ENCODE peak calls at places on chromosomes 16 and 17, in five cellular contexts. One of them, this sample, is unnamed.
A peak's percentile ranks its signal among the peaks of the same experiment; 100 is the strongest.

GRCh38 chr17:82876602-82877391 is 37.0 kb upstream of the ZNF750 start:
- DNase-seq in lung microvascular endothelial cell: peak; percentile 82
- DNase-seq in activated CD4-positive, alpha-beta T cell treated with anti-CD3 and anti-CD28 coated beads, Interleukin-2, amount 50 U/mL, for 48 hours: peak; percentile 24
- DNase-seq in activated T-helper 2 cell treated with anti-CD3 and anti-CD28 coated beads, Interferon-gamma antibody, Interleukin-2, Interleukin-4, amounts not matched to agents 10 μg/mL and 5 μg/mL and 100 μg/mL, durations not matched to agents 14 hours and 24 hours and 36 hours: no peak
- DNase-seq in foreskin fibroblast: peak; percentile 79
- DNase-seq in this sample: peak; percentile 26

GRCh38 chr16:3949287-3949686 is 68.8 kb upstream of the CREBBP start:
- DNase-seq in lung microvascular endothelial cell: peak; percentile 67
- DNase-seq in activated CD4-positive, alpha-beta T cell treated with anti-CD3 and anti-CD28 coated beads, Interleukin-2, amount 50 U/mL, for 48 hours: no peak
- DNase-seq in activated T-helper 2 cell treated with anti-CD3 and anti-CD28 coated beads, Interferon-gamma antibody, Interleukin-2, Interleukin-4, amounts not matched to agents 10 μg/mL and 5 μg/mL and 100 μg/mL, durations not matched to agents 14 hours and 24 hours and 36 hours: no peak
- DNase-seq in foreskin fibroblast: no peak
- DNase-seq in this sample: no peak

GRCh38 chr17:9434502-9435113 is 141.0 kb downstream of the STX8 start:
- DNase-seq in lung microvascular endothelial cell: no peak
- DNase-seq in activated CD4-positive, alpha-beta T cell treated with anti-CD3 and anti-CD28 coated beads, Interleukin-2, amount 50 U/mL, for 48 hours: no peak
- DNase-seq in activated T-helper 2 cell treated with anti-CD3 and anti-CD28 coated beads, Interferon-gamma antibody, Interleukin-2, Interleukin-4, amounts not matched to agents 10 μg/mL and 5 μg/mL and 100 μg/mL, durations not matched to agents 14 hours and 24 hours and 36 hours: no peak
- DNase-seq in foreskin fibroblast: peak; percentile 22
- DNase-seq in this sample: no peak

GRCh38 chr17:27315322-27315721 is 21.4 kb downstream of the WSB1 start:
- DNase-seq in lung microvascular endothelial cell: peak; percentile 46
- DNase-seq in activated CD4-positive, alpha-beta T cell treated with anti-CD3 and anti-CD28 coated beads, Interleukin-2, amount 50 U/mL, for 48 hours: no peak
- DNase-seq in activated T-helper 2 cell treated with anti-CD3 and anti-CD28 coated beads, Interferon-gamma antibody, Interleukin-2, Interleukin-4, amounts not matched to agents 10 μg/mL and 5 μg/mL and 100 μg/mL, durations not matched to agents 14 hours and 24 hours and 36 hours: no peak
- DNase-seq in foreskin fibroblast: peak; percentile 64
- DNase-seq in this sample: no peak

GRCh38 chr17:70414275-70414674 is 244.9 kb downstream of the KCNJ2 start:
- DNase-seq in lung microvascular endothelial cell: no peak
- DNase-seq in activated CD4-positive, alpha-beta T cell treated with anti-CD3 and anti-CD28 coated beads, Interleukin-2, amount 50 U/mL, for 48 hours: no peak
- DNase-seq in activated T-helper 2 cell treated with anti-CD3 and anti-CD28 coated beads, Interferon-gamma antibody, Interleukin-2, Interleukin-4, amounts not matched to agents 10 μg/mL and 5 μg/mL and 100 μg/mL, durations not matched to agents 14 hours and 24 hours and 36 hours: no peak
- DNase-seq in foreskin fibroblast: no peak
- DNase-seq in this sample: no peak

GRCh38 chr17:1107777-1108559 is 71.8 kb downstream of the ABR start:
- DNase-seq in lung microvascular endothelial cell: no peak
- DNase-seq in activated CD4-positive, alpha-beta T cell treated with anti-CD3 and anti-CD28 coated beads, Interleukin-2, amount 50 U/mL, for 48 hours: peak; percentile 14
- DNase-seq in activated T-helper 2 cell treated with anti-CD3 and anti-CD28 coated beads, Interferon-gamma antibody, Interleukin-2, Interleukin-4, amounts not matched to agents 10 μg/mL and 5 μg/mL and 100 μg/mL, durations not matched to agents 14 hours and 24 hours and 36 hours: no peak
- DNase-seq in foreskin fibroblast: no peak
- DNase-seq in this sample: no peak

GRCh38 chr16:77219437-77219836 is 20.2 kb downstream of the SYCE1L start:
- DNase-seq in lung microvascular endothelial cell: no peak
- DNase-seq in activated CD4-positive, alpha-beta T cell treated with anti-CD3 and anti-CD28 coated beads, Interleukin-2, amount 50 U/mL, for 48 hours: no peak
- DNase-seq in activated T-helper 2 cell treated with anti-CD3 and anti-CD28 coated beads, Interferon-gamma antibody, Interleukin-2, Interleukin-4, amounts not matched to agents 10 μg/mL and 5 μg/mL and 100 μg/mL, durations not matched to agents 14 hours and 24 hours and 36 hours: no peak
- DNase-seq in foreskin fibroblast: no peak
- DNase-seq in this sample: no peak

GRCh38 chr16:34078697-34079096 is 619.3 kb downstream of the TP53TG3F start:
- DNase-seq in lung microvascular endothelial cell: peak; percentile 8
- DNase-seq in activated CD4-positive, alpha-beta T cell treated with anti-CD3 and anti-CD28 coated beads, Interleukin-2, amount 50 U/mL, for 48 hours: no peak
- DNase-seq in activated T-helper 2 cell treated with anti-CD3 and anti-CD28 coated beads, Interferon-gamma antibody, Interleukin-2, Interleukin-4, amounts not matched to agents 10 μg/mL and 5 μg/mL and 100 μg/mL, durations not matched to agents 14 hours and 24 hours and 36 hours: no peak
- DNase-seq in foreskin fibroblast: peak; percentile 0
- DNase-seq in this sample: no peak

GRCh38 chr17:41538565-41538991 is 10.5 kb upstream of the KRT19 start:
- DNase-seq in lung microvascular endothelial cell: no peak
- DNase-seq in activated CD4-positive, alpha-beta T cell treated with anti-CD3 and anti-CD28 coated beads, Interleukin-2, amount 50 U/mL, for 48 hours: no peak
- DNase-seq in activated T-helper 2 cell treated with anti-CD3 and anti-CD28 coated beads, Interferon-gamma antibody, Interleukin-2, Interleukin-4, amounts not matched to agents 10 μg/mL and 5 μg/mL and 100 μg/mL, durations not matched to agents 14 hours and 24 hours and 36 hours: no peak
- DNase-seq in foreskin fibroblast: no peak
- DNase-seq in this sample: no peak

GRCh38 chr17:79987187-79987889 is 48.3 kb downstream of the TBC1D16 start:
- DNase-seq in lung microvascular endothelial cell: no peak
- DNase-seq in activated CD4-positive, alpha-beta T cell treated with anti-CD3 and anti-CD28 coated beads, Interleukin-2, amount 50 U/mL, for 48 hours: no peak
- DNase-seq in activated T-helper 2 cell treated with anti-CD3 and anti-CD28 coated beads, Interferon-gamma antibody, Interleukin-2, Interleukin-4, amounts not matched to agents 10 μg/mL and 5 μg/mL and 100 μg/mL, durations not matched to agents 14 hours and 24 hours and 36 hours: no peak
- DNase-seq in foreskin fibroblast: no peak
- DNase-seq in this sample: no peak

GRCh38 chr17:10612957-10613744 is 44.0 kb downstream of the MYH3 start:
- DNase-seq in lung microvascular endothelial cell: no peak
- DNase-seq in activated CD4-positive, alpha-beta T cell treated with anti-CD3 and anti-CD28 coated beads, Interleukin-2, amount 50 U/mL, for 48 hours: no peak
- DNase-seq in activated T-helper 2 cell treated with anti-CD3 and anti-CD28 coated beads, Interferon-gamma antibody, Interleukin-2, Interleukin-4, amounts not matched to agents 10 μg/mL and 5 μg/mL and 100 μg/mL, durations not matched to agents 14 hours and 24 hours and 36 hours: no peak
- DNase-seq in foreskin fibroblast: peak; percentile 6
- DNase-seq in this sample: no peak

GRCh38 chr17:1485311-1485747 is 7.2 kb downstream of the MYO1C start:
- DNase-seq in lung microvascular endothelial cell: peak; percentile 39
- DNase-seq in activated CD4-positive, alpha-beta T cell treated with anti-CD3 and anti-CD28 coated beads, Interleukin-2, amount 50 U/mL, for 48 hours: peak; percentile 51
- DNase-seq in activated T-helper 2 cell treated with anti-CD3 and anti-CD28 coated beads, Interferon-gamma antibody, Interleukin-2, Interleukin-4, amounts not matched to agents 10 μg/mL and 5 μg/mL and 100 μg/mL, durations not matched to agents 14 hours and 24 hours and 36 hours: no peak
- DNase-seq in foreskin fibroblast: no peak
- DNase-seq in this sample: no peak

GRCh38 chr17:59811209-59811608 is 81.5 kb downstream of the TUBD1 start:
- DNase-seq in lung microvascular endothelial cell: no peak
- DNase-seq in activated CD4-positive, alpha-beta T cell treated with anti-CD3 and anti-CD28 coated beads, Interleukin-2, amount 50 U/mL, for 48 hours: no peak
- DNase-seq in activated T-helper 2 cell treated with anti-CD3 and anti-CD28 coated beads, Interferon-gamma antibody, Interleukin-2, Interleukin-4, amounts not matched to agents 10 μg/mL and 5 μg/mL and 100 μg/mL, durations not matched to agents 14 hours and 24 hours and 36 hours: no peak
- DNase-seq in foreskin fibroblast: no peak
- DNase-seq in this sample: no peak

GRCh38 chr17:8846768-8847211 is 20.7 kb downstream of the PIK3R6 start:
- DNase-seq in lung microvascular endothelial cell: peak; percentile 34
- DNase-seq in activated CD4-positive, alpha-beta T cell treated with anti-CD3 and anti-CD28 coated beads, Interleukin-2, amount 50 U/mL, for 48 hours: no peak
- DNase-seq in activated T-helper 2 cell treated with anti-CD3 and anti-CD28 coated beads, Interferon-gamma antibody, Interleukin-2, Interleukin-4, amounts not matched to agents 10 μg/mL and 5 μg/mL and 100 μg/mL, durations not matched to agents 14 hours and 24 hours and 36 hours: no peak
- DNase-seq in foreskin fibroblast: peak; percentile 2
- DNase-seq in this sample: no peak

GRCh38 chr17:73168667-73169066 is 3.9 kb downstream of the SSTR2 start:
- DNase-seq in lung microvascular endothelial cell: no peak
- DNase-seq in activated CD4-positive, alpha-beta T cell treated with anti-CD3 and anti-CD28 coated beads, Interleukin-2, amount 50 U/mL, for 48 hours: no peak
- DNase-seq in activated T-helper 2 cell treated with anti-CD3 and anti-CD28 coated beads, Interferon-gamma antibody, Interleukin-2, Interleukin-4, amounts not matched to agents 10 μg/mL and 5 μg/mL and 100 μg/mL, durations not matched to agents 14 hours and 24 hours and 36 hours: no peak
- DNase-seq in foreskin fibroblast: no peak
- DNase-seq in this sample: no peak

GRCh38 chr16:56600398-56600999 is 7.9 kb upstream of the MT2A start:
- DNase-seq in lung microvascular endothelial cell: peak; percentile 61
- DNase-seq in activated CD4-positive, alpha-beta T cell treated with anti-CD3 and anti-CD28 coated beads, Interleukin-2, amount 50 U/mL, for 48 hours: peak; percentile 40
- DNase-seq in activated T-helper 2 cell treated with anti-CD3 and anti-CD28 coated beads, Interferon-gamma antibody, Interleukin-2, Interleukin-4, amounts not matched to agents 10 μg/mL and 5 μg/mL and 100 μg/mL, durations not matched to agents 14 hours and 24 hours and 36 hours: no peak
- DNase-seq in foreskin fibroblast: peak; percentile 64
- DNase-seq in this sample: no peak

GRCh38 chr17:27669850-27670249 is 38.9 kb downstream of the LGALS9 start:
- DNase-seq in lung microvascular endothelial cell: no peak
- DNase-seq in activated CD4-positive, alpha-beta T cell treated with anti-CD3 and anti-CD28 coated beads, Interleukin-2, amount 50 U/mL, for 48 hours: no peak
- DNase-seq in activated T-helper 2 cell treated with anti-CD3 and anti-CD28 coated beads, Interferon-gamma antibody, Interleukin-2, Interleukin-4, amounts not matched to agents 10 μg/mL and 5 μg/mL and 100 μg/mL, durations not matched to agents 14 hours and 24 hours and 36 hours: no peak
- DNase-seq in foreskin fibroblast: no peak
- DNase-seq in this sample: no peak

GRCh38 chr16:88999457-89000206 is 22.6 kb upstream of the CBFA2T3 start:
- DNase-seq in lung microvascular endothelial cell: no peak
- DNase-seq in activated CD4-positive, alpha-beta T cell treated with anti-CD3 and anti-CD28 coated beads, Interleukin-2, amount 50 U/mL, for 48 hours: peak; percentile 32
- DNase-seq in activated T-helper 2 cell treated with anti-CD3 and anti-CD28 coated beads, Interferon-gamma antibody, Interleukin-2, Interleukin-4, amounts not matched to agents 10 μg/mL and 5 μg/mL and 100 μg/mL, durations not matched to agents 14 hours and 24 hours and 36 hours: no peak
- DNase-seq in foreskin fibroblast: no peak
- DNase-seq in this sample: no peak

GRCh38 chr17:64706224-64707076 is 44.3 kb upstream of the SMURF2 start:
- DNase-seq in lung microvascular endothelial cell: peak; percentile 45
- DNase-seq in activated CD4-positive, alpha-beta T cell treated with anti-CD3 and anti-CD28 coated beads, Interleukin-2, amount 50 U/mL, for 48 hours: no peak
- DNase-seq in activated T-helper 2 cell treated with anti-CD3 and anti-CD28 coated beads, Interferon-gamma antibody, Interleukin-2, Interleukin-4, amounts not matched to agents 10 μg/mL and 5 μg/mL and 100 μg/mL, durations not matched to agents 14 hours and 24 hours and 36 hours: no peak
- DNase-seq in foreskin fibroblast: no peak
- DNase-seq in this sample: no peak

GRCh38 chr16:58628845-58629680 is 563 bp downstream of the CNOT1 start:
- DNase-seq in lung microvascular endothelial cell: peak; percentile 44
- DNase-seq in activated CD4-positive, alpha-beta T cell treated with anti-CD3 and anti-CD28 coated beads, Interleukin-2, amount 50 U/mL, for 48 hours: peak; percentile 64
- DNase-seq in activated T-helper 2 cell treated with anti-CD3 and anti-CD28 coated beads, Interferon-gamma antibody, Interleukin-2, Interleukin-4, amounts not matched to agents 10 μg/mL and 5 μg/mL and 100 μg/mL, durations not matched to agents 14 hours and 24 hours and 36 hours: peak; percentile 61
- DNase-seq in foreskin fibroblast: peak; percentile 25
- DNase-seq in this sample: no peak

GRCh38 chr16:85146922-85147651 is 34.8 kb upstream of the CIBAR2 start:
- DNase-seq in lung microvascular endothelial cell: no peak
- DNase-seq in activated CD4-positive, alpha-beta T cell treated with anti-CD3 and anti-CD28 coated beads, Interleukin-2, amount 50 U/mL, for 48 hours: no peak
- DNase-seq in activated T-helper 2 cell treated with anti-CD3 and anti-CD28 coated beads, Interferon-gamma antibody, Interleukin-2, Interleukin-4, amounts not matched to agents 10 μg/mL and 5 μg/mL and 100 μg/mL, durations not matched to agents 14 hours and 24 hours and 36 hours: no peak
- DNase-seq in foreskin fibroblast: no peak
- DNase-seq in this sample: no peak

GRCh38 chr16:85652431-85653221 is 36.1 kb downstream of the GINS2 start:
- DNase-seq in lung microvascular endothelial cell: no peak
- DNase-seq in activated CD4-positive, alpha-beta T cell treated with anti-CD3 and anti-CD28 coated beads, Interleukin-2, amount 50 U/mL, for 48 hours: no peak
- DNase-seq in activated T-helper 2 cell treated with anti-CD3 and anti-CD28 coated beads, Interferon-gamma antibody, Interleukin-2, Interleukin-4, amounts not matched to agents 10 μg/mL and 5 μg/mL and 100 μg/mL, durations not matched to agents 14 hours and 24 hours and 36 hours: no peak
- DNase-seq in foreskin fibroblast: peak; percentile 53
- DNase-seq in this sample: no peak

GRCh38 chr17:30290696-30291570 is 811 bp downstream of the BLMH start:
- DNase-seq in lung microvascular endothelial cell: peak; percentile 45
- DNase-seq in activated CD4-positive, alpha-beta T cell treated with anti-CD3 and anti-CD28 coated beads, Interleukin-2, amount 50 U/mL, for 48 hours: peak; percentile 57
- DNase-seq in activated T-helper 2 cell treated with anti-CD3 and anti-CD28 coated beads, Interferon-gamma antibody, Interleukin-2, Interleukin-4, amounts not matched to agents 10 μg/mL and 5 μg/mL and 100 μg/mL, durations not matched to agents 14 hours and 24 hours and 36 hours: peak; percentile 23
- DNase-seq in foreskin fibroblast: peak; percentile 25
- DNase-seq in this sample: no peak

GRCh38 chr17:29010586-29010985 is 4.8 kb upstream of the SEZ6 start:
- DNase-seq in lung microvascular endothelial cell: no peak
- DNase-seq in activated CD4-positive, alpha-beta T cell treated with anti-CD3 and anti-CD28 coated beads, Interleukin-2, amount 50 U/mL, for 48 hours: no peak
- DNase-seq in activated T-helper 2 cell treated with anti-CD3 and anti-CD28 coated beads, Interferon-gamma antibody, Interleukin-2, Interleukin-4, amounts not matched to agents 10 μg/mL and 5 μg/mL and 100 μg/mL, durations not matched to agents 14 hours and 24 hours and 36 hours: no peak
- DNase-seq in foreskin fibroblast: no peak
- DNase-seq in this sample: no peak